ENCODE peak calls at places on chromosome 19, in five cellular contexts. One of them, this sample, is unnamed.

GRCh38 chr19:10389863-10390262 is 9.5 kb upstream of the TYK2 start:
- DNase-seq in astrocyte of the spinal cord: no peak
- DNase-seq in thyroid gland: no peak
- DNase-seq in endothelial cell: no peak
- DNase-seq in GM10248: no peak
- DNase-seq in this sample: no peak

GRCh38 chr19:54392078-54392477 is 23.2 kb upstream of the TTYH1 start:
- DNase-seq in astrocyte of the spinal cord: no peak
- DNase-seq in thyroid gland: no peak
- DNase-seq in endothelial cell: no peak
- DNase-seq in GM10248: no peak
- DNase-seq in this sample: no peak

GRCh38 chr19:51689751-51690358 is 3.3 kb upstream of the SPACA6 start:
- DNase-seq in astrocyte of the spinal cord: peak
- DNase-seq in thyroid gland: peak
- DNase-seq in endothelial cell: peak
- DNase-seq in GM10248: peak
- DNase-seq in this sample: no peak

GRCh38 chr19:29098863-29099481 is 114.0 kb downstream of the UQCRFS1 start:
- DNase-seq in astrocyte of the spinal cord: no peak
- DNase-seq in thyroid gland: peak
- DNase-seq in endothelial cell: no peak
- DNase-seq in GM10248: no peak
- DNase-seq in this sample: peak

GRCh38 chr19:41925208-41926003 is 2.8 kb downstream of the ERFL start:
- DNase-seq in astrocyte of the spinal cord: no peak
- DNase-seq in thyroid gland: no peak
- DNase-seq in endothelial cell: no peak
- DNase-seq in GM10248: no peak
- DNase-seq in this sample: no peak

GRCh38 chr19:51810228-51810627 is 15.3 kb downstream of the FPR3 start:
- DNase-seq in astrocyte of the spinal cord: no peak
- DNase-seq in thyroid gland: no peak
- DNase-seq in endothelial cell: no peak
- DNase-seq in GM10248: no peak
- DNase-seq in this sample: no peak

GRCh38 chr19:3336680-3337523 is 29.5 kb upstream of the NFIC start:
- DNase-seq in astrocyte of the spinal cord: peak
- DNase-seq in thyroid gland: peak
- DNase-seq in endothelial cell: no peak
- DNase-seq in GM10248: no peak
- DNase-seq in this sample: peak

GRCh38 chr19:2015611-2015950 is at the start of gene BTBD2:
- DNase-seq in astrocyte of the spinal cord: peak
- DNase-seq in thyroid gland: peak
- DNase-seq in endothelial cell: no peak
- DNase-seq in GM10248: no peak
- DNase-seq in this sample: no peak

GRCh38 chr19:20661150-20661819 is at the start of gene ZNF626:
- DNase-seq in astrocyte of the spinal cord: peak
- DNase-seq in thyroid gland: peak
- DNase-seq in endothelial cell: peak
- DNase-seq in GM10248: peak
- DNase-seq in this sample: peak

GRCh38 chr19:33734913-33735312 is 61.8 kb upstream of the KCTD15 start:
- DNase-seq in astrocyte of the spinal cord: no peak
- DNase-seq in thyroid gland: peak
- DNase-seq in endothelial cell: no peak
- DNase-seq in GM10248: no peak
- DNase-seq in this sample: no peak

GRCh38 chr19:15328312-15328711 is 4.0 kb downstream of the BRD4 start:
- DNase-seq in astrocyte of the spinal cord: no peak
- DNase-seq in thyroid gland: peak
- DNase-seq in endothelial cell: no peak
- DNase-seq in GM10248: no peak
- DNase-seq in this sample: no peak

GRCh38 chr19:3658004-3658822 is 31.6 kb upstream of the CACTIN start:
- DNase-seq in astrocyte of the spinal cord: no peak
- DNase-seq in thyroid gland: no peak
- DNase-seq in endothelial cell: no peak
- DNase-seq in GM10248: no peak
- DNase-seq in this sample: no peak

DNA sequence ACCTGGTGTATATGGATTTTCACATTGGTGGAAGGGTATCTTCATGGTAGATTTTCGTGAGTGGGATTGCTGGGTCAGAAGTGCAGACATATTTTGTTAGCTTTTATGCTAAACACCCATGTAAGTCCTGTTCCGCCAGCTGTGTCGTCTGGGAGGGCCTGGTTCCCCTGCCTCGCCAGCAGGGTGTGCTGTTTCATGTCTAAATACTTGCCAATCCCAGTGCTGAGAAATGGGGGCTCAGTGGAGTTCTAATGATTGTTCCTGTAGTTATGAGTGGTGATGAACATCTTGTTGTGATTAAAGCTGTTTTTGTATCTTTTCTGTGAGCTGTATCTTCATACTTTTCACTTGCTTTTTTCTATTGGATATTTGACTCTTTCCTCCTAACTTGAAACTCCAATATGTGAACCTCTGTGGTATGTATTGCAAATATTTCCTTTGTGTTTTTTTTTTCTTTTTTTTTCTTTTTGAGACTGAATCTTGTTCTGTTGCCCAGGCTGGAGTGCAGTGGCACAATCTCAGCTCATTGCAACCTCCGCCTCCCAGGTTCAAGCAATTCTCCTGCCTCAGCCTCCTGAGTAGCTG is 32.7 kb downstream of the KDM4B start:
- DNase-seq in astrocyte of the spinal cord: peak
- DNase-seq in thyroid gland: peak
- DNase-seq in endothelial cell: peak
- DNase-seq in GM10248: peak
- DNase-seq in this sample: no peak
- TF ChIP-seq CTCF in astrocyte of the spinal cord: peak
- TF ChIP-seq CTCF in thyroid gland: peak
- TF ChIP-seq CTCF in endothelial cell: peak
- TF ChIP-seq CTCF in GM10248: peak
- TF ChIP-seq CTCF in this sample: peak

GRCh38 chr19:56710437-56710836 is 38.9 kb upstream of the ZNF835 start:
- DNase-seq in astrocyte of the spinal cord: no peak
- DNase-seq in thyroid gland: no peak
- DNase-seq in endothelial cell: no peak
- DNase-seq in GM10248: no peak
- DNase-seq in this sample: no peak
- TF ChIP-seq CTCF in astrocyte of the spinal cord: no peak
- TF ChIP-seq CTCF in thyroid gland: no peak
- TF ChIP-seq CTCF in endothelial cell: no peak
- TF ChIP-seq CTCF in GM10248: no peak
- TF ChIP-seq CTCF in this sample: no peak

GRCh38 chr19:16603090-16603489 is 24.9 kb downstream of the MED26 start:
- DNase-seq in astrocyte of the spinal cord: no peak
- DNase-seq in thyroid gland: no peak
- DNase-seq in endothelial cell: no peak
- DNase-seq in GM10248: no peak
- DNase-seq in this sample: no peak

GRCh38 chr19:16607819-16608218 is 20.2 kb downstream of the MED26 start:
- DNase-seq in astrocyte of the spinal cord: no peak
- DNase-seq in thyroid gland: no peak
- DNase-seq in endothelial cell: no peak
- DNase-seq in GM10248: no peak
- DNase-seq in this sample: no peak

GRCh38 chr19:16604615-16605014 is 23.4 kb downstream of the MED26 start:
- DNase-seq in astrocyte of the spinal cord: no peak
- DNase-seq in thyroid gland: no peak
- DNase-seq in endothelial cell: no peak
- DNase-seq in GM10248: no peak
- DNase-seq in this sample: no peak

GRCh38 chr19:16605115-16605514 is 22.9 kb downstream of the MED26 start:
- DNase-seq in astrocyte of the spinal cord: no peak
- DNase-seq in thyroid gland: no peak
- DNase-seq in endothelial cell: no peak
- DNase-seq in GM10248: no peak
- DNase-seq in this sample: no peak

GRCh38 chr19:16605552-16605951 is 22.5 kb downstream of the MED26 start:
- DNase-seq in astrocyte of the spinal cord: no peak
- DNase-seq in thyroid gland: peak
- DNase-seq in endothelial cell: no peak
- DNase-seq in GM10248: no peak
- DNase-seq in this sample: no peak
- TF ChIP-seq CTCF in astrocyte of the spinal cord: no peak
- TF ChIP-seq CTCF in thyroid gland: no peak
- TF ChIP-seq CTCF in endothelial cell: no peak
- TF ChIP-seq CTCF in GM10248: no peak
- TF ChIP-seq CTCF in this sample: peak

GRCh38 chr19:38228491-38229439 is 4.7 kb upstream of the DPF1 start:
- DNase-seq in astrocyte of the spinal cord: no peak
- DNase-seq in thyroid gland: no peak
- DNase-seq in endothelial cell: no peak
- DNase-seq in GM10248: no peak
- DNase-seq in this sample: no peak
- TF ChIP-seq CTCF in astrocyte of the spinal cord: no peak
- TF ChIP-seq CTCF in thyroid gland: no peak
- TF ChIP-seq CTCF in endothelial cell: no peak
- TF ChIP-seq CTCF in GM10248: no peak
- TF ChIP-seq CTCF in this sample: no peak

DNA sequence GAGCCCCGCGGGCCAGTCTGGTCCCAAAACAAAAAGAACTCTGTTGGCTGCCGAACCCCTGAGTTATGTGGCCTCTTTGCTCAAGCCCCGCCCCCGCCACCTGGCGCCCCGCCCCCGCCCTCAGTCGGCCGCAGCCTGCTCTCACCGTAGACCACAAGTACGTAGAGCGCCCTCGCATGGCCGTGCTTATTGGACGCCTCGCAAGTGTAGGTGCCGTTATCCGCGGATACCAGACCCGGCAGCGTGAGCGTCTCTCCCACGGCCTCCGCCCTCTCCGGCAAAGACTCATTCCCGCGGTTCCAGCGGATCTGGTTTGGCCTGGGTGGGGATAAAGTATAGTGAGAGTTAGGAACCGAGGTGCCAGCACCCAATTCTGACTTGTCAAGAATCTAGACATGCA is 5.5 kb upstream of the ZNF428 start:
- DNase-seq in astrocyte of the spinal cord: no peak
- DNase-seq in thyroid gland: peak
- DNase-seq in endothelial cell: peak
- DNase-seq in GM10248: peak
- DNase-seq in this sample: no peak
- TF ChIP-seq CTCF in astrocyte of the spinal cord: no peak
- TF ChIP-seq CTCF in thyroid gland: no peak
- TF ChIP-seq CTCF in endothelial cell: no peak
- TF ChIP-seq CTCF in GM10248: peak
- TF ChIP-seq CTCF in this sample: no peak

DNA sequence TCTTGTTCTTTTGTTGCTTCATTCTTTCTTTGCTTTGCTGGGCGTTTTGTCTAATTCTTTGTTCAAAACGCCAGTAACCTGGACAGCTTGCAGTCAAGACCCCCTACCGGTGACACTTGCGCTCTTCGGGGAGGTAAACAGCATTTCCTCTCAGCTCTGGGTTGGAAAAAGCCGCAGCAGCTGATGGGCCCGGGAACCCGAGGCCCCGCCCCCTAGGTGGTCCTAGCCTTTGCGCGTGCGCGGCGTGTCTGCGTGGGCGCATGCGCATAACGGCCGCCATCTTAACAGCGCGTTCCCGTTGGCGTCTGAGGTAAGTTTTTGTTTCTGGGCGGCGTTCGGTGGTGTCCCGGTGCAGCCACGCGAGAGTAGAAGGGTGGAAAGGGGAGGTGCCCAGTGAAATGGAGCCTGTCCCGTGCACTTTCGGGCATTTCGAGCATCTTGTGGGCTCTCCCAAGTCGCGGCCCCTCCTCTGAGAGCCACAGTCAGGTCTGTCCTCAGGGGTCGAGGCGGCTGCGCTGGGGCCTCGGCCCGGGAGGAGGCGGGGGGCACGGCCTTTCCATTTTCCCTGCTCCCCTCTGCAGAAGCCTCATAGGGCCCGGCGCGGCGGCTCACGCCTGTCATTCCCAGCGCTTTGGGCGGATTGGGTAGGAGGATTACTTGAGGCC is at the start of gene ZNF559:
- DNase-seq in astrocyte of the spinal cord: peak
- DNase-seq in thyroid gland: peak
- DNase-seq in endothelial cell: peak
- DNase-seq in GM10248: peak
- DNase-seq in this sample: peak
- TF ChIP-seq CTCF in astrocyte of the spinal cord: peak
- TF ChIP-seq CTCF in thyroid gland: no peak
- TF ChIP-seq CTCF in endothelial cell: peak
- TF ChIP-seq CTCF in GM10248: peak
- TF ChIP-seq CTCF in this sample: no peak

GRCh38 chr19:44076325-44076724 is 4.4 kb downstream of the ZNF284 start:
- DNase-seq in astrocyte of the spinal cord: no peak
- DNase-seq in thyroid gland: no peak
- DNase-seq in endothelial cell: no peak
- DNase-seq in GM10248: no peak
- DNase-seq in this sample: no peak
- TF ChIP-seq CTCF in astrocyte of the spinal cord: no peak
- TF ChIP-seq CTCF in thyroid gland: no peak
- TF ChIP-seq CTCF in endothelial cell: no peak
- TF ChIP-seq CTCF in GM10248: no peak
- TF ChIP-seq CTCF in this sample: no peak

GRCh38 chr19:48826606-48827020 is 9.7 kb downstream of the HSD17B14 start:
- DNase-seq in astrocyte of the spinal cord: no peak
- DNase-seq in thyroid gland: peak
- DNase-seq in endothelial cell: peak
- DNase-seq in GM10248: no peak
- DNase-seq in this sample: no peak

GRCh38 chr19:48830965-48831364 is 5.3 kb downstream of the HSD17B14 start:
- DNase-seq in astrocyte of the spinal cord: no peak
- DNase-seq in thyroid gland: no peak
- DNase-seq in endothelial cell: no peak
- DNase-seq in GM10248: no peak
- DNase-seq in this sample: no peak

GRCh38 chr19:48833977-48834376 is 2.3 kb downstream of the HSD17B14 start:
- DNase-seq in astrocyte of the spinal cord: no peak
- DNase-seq in thyroid gland: no peak
- DNase-seq in endothelial cell: no peak
- DNase-seq in GM10248: no peak
- DNase-seq in this sample: no peak

GRCh38 chr19:48833049-48833448 is 3.2 kb downstream of the HSD17B14 start:
- DNase-seq in astrocyte of the spinal cord: no peak
- DNase-seq in thyroid gland: no peak
- DNase-seq in endothelial cell: no peak
- DNase-seq in GM10248: no peak
- DNase-seq in this sample: no peak

DNA sequence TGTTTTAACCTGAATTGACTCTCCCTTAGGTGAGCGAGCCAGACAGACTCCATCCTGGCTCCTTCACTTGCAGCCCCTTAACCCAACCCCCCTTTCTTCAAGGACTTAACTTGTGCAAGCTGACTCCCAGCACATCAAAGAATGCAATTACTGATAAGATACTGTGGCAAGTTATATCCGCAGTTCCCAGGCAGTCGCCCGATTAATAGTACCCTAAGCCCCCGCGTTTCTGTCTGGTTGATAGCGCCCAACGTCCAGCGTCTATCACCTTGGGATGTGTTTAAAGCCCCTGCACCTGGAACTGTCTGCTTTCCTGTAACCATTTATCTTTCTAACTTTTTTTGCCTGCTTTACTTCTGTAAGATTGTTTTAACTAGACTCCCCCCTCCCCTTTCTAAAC is 6.2 kb downstream of the HSD17B14 start:
- DNase-seq in astrocyte of the spinal cord: no peak
- DNase-seq in thyroid gland: no peak
- DNase-seq in endothelial cell: no peak
- DNase-seq in GM10248: no peak
- DNase-seq in this sample: no peak
- TF ChIP-seq CTCF in astrocyte of the spinal cord: no peak
- TF ChIP-seq CTCF in thyroid gland: no peak
- TF ChIP-seq CTCF in endothelial cell: no peak
- TF ChIP-seq CTCF in GM10248: no peak
- TF ChIP-seq CTCF in this sample: no peak